ENCODE peak calls at places on chromosomes 13 and 19, in eight cellular contexts. R, W, L, Y, G, I, P and V are unnamed samples.

GRCh38 chr13:74203576-74203975 is 69.4 kb upstream of the KLF12 start:
- DNase-seq in R (no peak), W (no peak), L (no peak), Y (no peak), G (peak), I (no peak), P (no peak), V (no peak)

GRCh38 chr13:113967729-113968462 is 6.0 kb downstream of the C13orf46 start:
- DNase-seq in R (no peak), W (no peak), L (peak), Y (no peak), G (no peak), I (no peak), P (no peak), V (peak)

GRCh38 chr19:4977299-4978174 is 8.6 kb downstream of the KDM4B start:
- DNase-seq in R (peak), W (no peak), L (peak), Y (peak), G (peak), I (peak), P (peak), V (no peak)

GRCh38 chr19:56350416-56351045 is 35.9 kb upstream of the ZSCAN5A start:
- DNase-seq in R (peak), W (peak), L (no peak), Y (peak), G (peak), I (peak), P (no peak), V (no peak)

GRCh38 chr19:44891016-44891882 is at the start of gene TOMM40:
- DNase-seq in R (peak), W (peak), L (no peak), Y (peak), G (no peak), I (peak), P (no peak), V (peak)

GRCh38 chr13:46756977-46757376 is 40.0 kb downstream of the ESD start:
- DNase-seq in R (peak), W (no peak), L (no peak), Y (no peak), G (peak), I (no peak), P (no peak), V (no peak)

GRCh38 chr13:113468029-113468428 is 14.7 kb upstream of the ADPRHL1 start:
- DNase-seq in R (no peak), W (no peak), L (no peak), Y (no peak), G (no peak), I (no peak), P (no peak), V (no peak)

GRCh38 chr19:29741776-29742175 is 26.7 kb upstream of the C19orf12 start:
- DNase-seq in R (no peak), W (no peak), L (no peak), Y (no peak), G (no peak), I (no peak), P (no peak), V (no peak)

GRCh38 chr19:47241919-47242644 is 11.1 kb upstream of the BBC3 start:
- DNase-seq in R (no peak), W (no peak), L (no peak), Y (no peak), G (peak), I (no peak), P (no peak), V (no peak)

GRCh38 chr19:35745328-35746086 is at the start of the genes PSENEN and U2AF1L4:
- DNase-seq in R (peak), W (peak), L (peak), Y (peak), G (peak), I (peak), P (peak), V (peak)
- TF ChIP-seq CTCF in R (no peak), W (no peak), L (no peak), Y (no peak), G (no peak), I (no peak), P (no peak), V (no peak)

GRCh38 chr19:3656747-3657394 is 30.3 kb upstream of the CACTIN start:
- DNase-seq in R (no peak), W (no peak), L (no peak), Y (no peak), G (no peak), I (no peak), P (no peak), V (no peak)
- TF ChIP-seq CTCF in R (no peak), W (no peak), L (no peak), Y (no peak), G (no peak), I (no peak), P (no peak), V (no peak)

GRCh38 chr13:78404961-78405360 is 198.4 kb downstream of the POU4F1 start:
- DNase-seq in R (no peak), W (no peak), L (no peak), Y (no peak), G (no peak), I (no peak), P (no peak), V (no peak)

GRCh38 chr13:78410847-78411246 is 192.5 kb downstream of the POU4F1 start:
- DNase-seq in R (no peak), W (no peak), L (no peak), Y (no peak), G (no peak), I (no peak), P (no peak), V (no peak)

GRCh38 chr13:78413887-78414553 is 189.3 kb downstream of the POU4F1 start:
- DNase-seq in R (no peak), W (no peak), L (no peak), Y (no peak), G (no peak), I (no peak), P (no peak), V (no peak)

GRCh38 chr13:78410164-78410563 is 193.2 kb downstream of the POU4F1 start:
- DNase-seq in R (no peak), W (no peak), L (no peak), Y (no peak), G (no peak), I (no peak), P (no peak), V (no peak)

GRCh38 chr13:78409172-78409571 is 194.2 kb downstream of the POU4F1 start:
- DNase-seq in R (no peak), W (peak), L (no peak), Y (no peak), G (no peak), I (no peak), P (no peak), V (no peak)
- TF ChIP-seq CTCF in R (no peak), W (peak), L (peak), Y (no peak), G (no peak), I (no peak), P (no peak), V (no peak)

DNA sequence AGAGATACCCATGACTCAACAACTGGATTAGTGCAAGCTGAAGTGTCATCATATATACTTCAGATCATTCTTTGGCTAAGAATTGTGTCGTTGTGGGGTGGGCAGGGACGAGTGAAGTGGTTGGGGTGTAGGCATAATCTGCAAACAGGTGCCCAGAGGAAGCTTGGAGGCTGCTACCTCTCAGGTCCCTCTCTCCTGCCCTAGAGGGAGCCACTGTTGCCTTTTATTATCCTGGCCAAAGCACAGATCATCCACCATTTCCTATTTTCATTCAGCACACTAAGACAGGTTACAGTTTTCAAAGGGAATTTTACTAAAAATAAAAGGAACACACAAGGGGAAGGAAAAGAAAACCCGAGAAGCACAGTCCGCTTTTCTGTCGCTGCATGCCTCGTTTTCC is 126.6 kb downstream of the HS6ST3 start:
- DNase-seq in R (no peak), W (no peak), L (no peak), Y (no peak), G (no peak), I (no peak), P (no peak), V (no peak)
- TF ChIP-seq CTCF in R (no peak), W (peak), L (no peak), Y (no peak), G (no peak), I (no peak), P (no peak), V (no peak)

DNA sequence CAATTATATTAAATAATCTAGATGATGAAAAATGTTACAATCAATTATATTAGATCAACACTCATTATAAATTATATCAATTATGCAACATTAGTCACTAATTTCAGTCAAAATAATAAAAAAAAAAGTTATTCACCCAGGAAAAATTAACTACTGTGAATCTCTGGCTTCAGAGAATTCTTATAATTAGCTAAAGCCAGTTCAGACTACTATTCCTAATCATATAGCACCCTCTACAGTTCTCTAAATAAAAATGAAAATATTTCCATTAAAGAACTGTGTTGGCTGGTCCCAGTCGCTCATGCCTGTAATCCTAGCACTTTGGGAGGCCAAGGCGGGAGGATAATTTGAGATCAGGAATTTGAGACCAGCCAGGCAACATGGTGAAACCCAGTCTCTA is 33.0 kb downstream of the XPO4 start:
- DNase-seq in R (peak), W (no peak), L (no peak), Y (no peak), G (peak), I (no peak), P (no peak), V (no peak)
- TF ChIP-seq CTCF in R (peak), W (no peak), L (peak), Y (peak), G (peak), I (peak), P (no peak), V (peak)

GRCh38 chr13:45267215-45267614 is 66.4 kb upstream of the KCTD4 start:
- DNase-seq in R (no peak), W (no peak), L (no peak), Y (no peak), G (no peak), I (no peak), P (no peak), V (no peak)

GRCh38 chr13:45269204-45269603 is 68.4 kb upstream of the KCTD4 start:
- DNase-seq in R (peak), W (no peak), L (no peak), Y (no peak), G (peak), I (no peak), P (no peak), V (no peak)
- TF ChIP-seq CTCF in R (no peak), W (peak), L (no peak), Y (no peak), G (no peak), I (no peak), P (no peak), V (no peak)